ENCODE peak calls at places on chromosomes 12 and 14, in six cellular contexts. K, R, P, B, J and N are unnamed samples.

GRCh38 chr12:111975161-111975931 is 37.6 kb downstream of the TMEM116 start:
- DNase-seq in K (no peak), P (no peak), B (no peak), J (no peak), R (peak; percentile 11), N (peak; percentile 6)

GRCh38 chr14:31096255-31096654 is 70.1 kb upstream of the STRN3 start:
- DNase-seq in R (no peak), K (no peak), J (no peak), B (no peak), P (no peak), N (no peak)

GRCh38 chr12:43578782-43579181 is 26.8 kb upstream of the ADAMTS20 start:
- DNase-seq in P (no peak), K (no peak), B (no peak), R (no peak), J (no peak), N (no peak)

GRCh38 chr12:92136021-92136735 is 9.5 kb downstream of the BTG1 start:
- DNase-seq in J (no peak), P (no peak), K (no peak), R (no peak), B (no peak), N (no peak)

GRCh38 chr12:49334226-49334625 is 2.8 kb downstream of the C1QL4 start:
- DNase-seq in R (no peak), K (no peak), B (no peak), P (no peak), J (no peak), N (no peak)

GRCh38 chr12:20463920-20464524 is 95.7 kb downstream of the PDE3A start:
- DNase-seq in P (no peak), J (no peak), B (no peak), R (no peak), K (no peak), N (peak; percentile 13)

GRCh38 chr14:56474419-56475022 is 105.1 kb upstream of the TMEM260 start:
- DNase-seq in R (peak; percentile 9), P (no peak), K (peak; percentile 23), J (peak; percentile 42), B (no peak), N (peak; percentile 16)

GRCh38 chr12:125533434-125534029 is 468.3 kb downstream of the AACS start:
- DNase-seq in K (no peak), J (peak; percentile 58), P (peak; percentile 50), B (no peak), R (peak; percentile 72), N (peak; percentile 11)

GRCh38 chr12:102757874-102758244 is 159.2 kb downstream of the PAH start:
- DNase-seq in J (no peak), B (no peak), P (no peak), R (no peak), K (no peak), N (no peak)

GRCh38 chr14:95498622-95499353 is 17.7 kb downstream of the SYNE3 start:
- DNase-seq in R (no peak), P (no peak), J (no peak), K (no peak), B (no peak), N (no peak)

GRCh38 chr12:92597997-92598396 is 104.8 kb upstream of the PLEKHG7 start:
- DNase-seq in J (no peak), B (no peak), P (no peak), R (no peak), K (no peak), N (no peak)

GRCh38 chr14:91714805-91715204 is 17.1 kb downstream of the CATSPERB start:
- DNase-seq in B (no peak), P (no peak), K (no peak), R (no peak), J (no peak), N (no peak)

GRCh38 chr12:58580095-58580494 is 340.2 kb downstream of the LRIG3 start:
- DNase-seq in P (no peak), J (no peak), K (no peak), R (no peak), B (no peak), N (no peak)

GRCh38 chr12:58576965-58577364 is 343.3 kb downstream of the LRIG3 start:
- DNase-seq in J (no peak), R (no peak), B (no peak), P (no peak), K (no peak), N (no peak)

GRCh38 chr12:58575281-58575680 is 345.0 kb downstream of the LRIG3 start:
- DNase-seq in R (no peak), J (no peak), P (no peak), K (no peak), B (no peak), N (no peak)

GRCh38 chr12:58576071-58576470 is 344.2 kb downstream of the LRIG3 start:
- DNase-seq in B (no peak), R (no peak), J (no peak), K (no peak), P (no peak), N (no peak)
- H3K9ac ChIP-seq in B (no peak overlapping the region), R (no peak overlapping the region), J (no peak overlapping the region), K (no peak overlapping the region), P (no peak overlapping the region), N (no peak overlapping the region)

DNA sequence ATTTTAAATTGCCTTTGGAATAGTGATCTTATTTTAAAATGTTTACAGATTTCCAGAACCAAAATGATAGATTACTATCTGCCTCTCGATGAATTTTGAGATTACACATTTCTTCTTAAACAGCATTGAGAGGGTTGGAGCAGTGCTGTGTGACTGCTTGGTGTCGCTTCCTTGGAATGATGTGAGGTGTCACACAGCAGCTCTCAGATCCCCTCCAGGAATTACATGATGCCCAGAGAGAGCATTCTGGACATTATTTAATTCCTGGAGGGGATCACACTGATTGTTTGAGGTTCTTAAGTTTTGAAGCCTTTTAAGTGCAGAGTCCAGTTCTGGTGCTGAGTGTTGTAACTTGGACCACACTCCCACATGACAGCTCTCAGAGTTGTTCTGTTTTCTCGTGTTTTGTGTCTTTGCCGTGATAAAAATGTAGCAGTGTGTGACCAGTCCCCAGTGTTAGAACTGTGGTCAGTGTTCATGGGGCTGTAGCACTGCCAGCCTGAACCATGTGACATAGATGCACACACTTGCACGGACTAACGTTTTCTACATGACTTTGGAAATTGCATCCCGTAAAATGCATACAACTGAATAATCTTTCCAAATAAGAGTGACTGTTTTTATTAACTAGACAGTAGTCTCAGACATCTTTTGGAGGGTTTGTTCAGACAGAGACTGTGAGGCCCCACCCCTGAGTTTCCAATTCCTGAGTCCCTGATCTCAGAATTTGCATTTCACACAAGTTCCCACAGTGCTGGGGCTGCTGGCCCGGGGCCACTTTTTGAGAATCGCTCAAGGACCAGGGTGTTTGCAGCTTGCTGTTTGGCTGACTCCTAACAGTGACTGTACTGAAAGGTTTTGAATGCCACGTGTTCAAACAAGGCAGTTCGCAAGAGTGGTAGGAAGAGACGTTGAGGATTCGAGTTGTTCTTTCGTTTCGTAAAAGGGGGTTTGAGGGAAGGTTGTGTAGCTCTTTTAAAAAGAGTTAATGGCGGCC is 26.0 kb downstream of the XRCC3 start:
- DNase-seq in K (no peak), J (no peak), P (no peak), R (no peak), B (peak; percentile 53), N (no peak)
- TF ChIP-seq ZNF274 in K (no peak), J (no peak), P (no peak), R (no peak), B (no peak), N (no peak)

GRCh38 chr12:77861317-77861716 is 30.6 kb downstream of the NAV3 start:
- DNase-seq in B (no peak), K (no peak), P (no peak), R (no peak), J (no peak), N (no peak)

DNA sequence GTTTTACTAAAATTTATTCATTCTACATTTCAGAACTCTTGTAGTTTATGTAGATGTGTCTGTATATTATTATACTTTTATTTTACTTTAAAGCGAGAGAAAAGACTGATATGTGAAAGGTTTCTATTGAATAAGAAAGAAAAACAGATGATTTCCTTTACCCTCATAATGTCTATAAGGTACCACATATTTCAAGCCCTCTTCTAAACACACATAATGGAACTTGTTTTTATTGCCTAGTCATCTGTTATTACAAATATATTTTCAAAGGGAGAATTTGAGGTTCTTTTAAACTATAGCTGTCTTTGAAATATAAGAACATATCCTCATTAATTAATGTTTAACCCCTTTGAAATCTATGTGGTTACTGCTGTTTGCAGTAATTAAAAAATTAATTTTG is 34.5 kb downstream of the NAV3 start:
- DNase-seq in J (no peak), P (no peak), R (no peak), K (no peak), B (no peak), N (no peak)
- H3K9ac ChIP-seq in J (no peak overlapping the region), P (no peak overlapping the region), R (no peak overlapping the region), K (no peak overlapping the region), B (no peak overlapping the region), N (no peak overlapping the region)

GRCh38 chr14:93133476-93133875 is 17.8 kb upstream of the ITPK1 start:
- DNase-seq in J (no peak), K (no peak), P (no peak), R (no peak), B (no peak), N (no peak)

GRCh38 chr14:93136009-93136408 is 20.3 kb upstream of the ITPK1 start:
- DNase-seq in J (no peak), P (no peak), B (no peak), K (no peak), R (no peak), N (no peak)

GRCh38 chr14:93135399-93135798 is 19.7 kb upstream of the ITPK1 start:
- DNase-seq in P (no peak), B (no peak), K (no peak), J (no peak), R (no peak), N (no peak)

GRCh38 chr14:93142854-93143652 is 27.3 kb upstream of the ITPK1 start:
- DNase-seq in B (no peak), J (no peak), K (no peak), R (no peak), P (no peak), N (peak; percentile 40)

DNA sequence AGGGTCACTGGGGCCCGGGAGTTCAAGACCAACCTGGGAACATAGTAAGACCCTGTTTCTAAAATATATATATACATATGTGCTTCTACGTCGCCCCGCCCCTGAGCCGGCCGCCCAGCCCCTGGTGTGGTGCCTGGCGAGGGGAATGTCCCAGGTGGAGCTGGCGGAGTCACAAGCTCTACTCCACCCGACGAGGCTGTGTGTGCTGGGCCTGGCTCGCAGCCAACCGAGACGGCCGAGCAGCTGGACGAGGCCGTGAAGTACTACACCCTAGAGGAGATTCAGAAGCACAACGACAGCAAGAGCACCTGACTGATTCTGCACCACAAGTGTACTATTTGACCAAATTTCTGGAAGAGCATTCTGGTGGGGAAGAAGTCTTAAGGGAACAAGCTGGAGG is 22.1 kb upstream of the ITPK1 start:
- DNase-seq in J (no peak), B (no peak), P (no peak), K (no peak), R (peak; percentile 46), N (peak; percentile 56)
- TF ChIP-seq ZNF274 in J (no peak), B (no peak), P (no peak), K (no peak), R (no peak), N (no peak)

DNA sequence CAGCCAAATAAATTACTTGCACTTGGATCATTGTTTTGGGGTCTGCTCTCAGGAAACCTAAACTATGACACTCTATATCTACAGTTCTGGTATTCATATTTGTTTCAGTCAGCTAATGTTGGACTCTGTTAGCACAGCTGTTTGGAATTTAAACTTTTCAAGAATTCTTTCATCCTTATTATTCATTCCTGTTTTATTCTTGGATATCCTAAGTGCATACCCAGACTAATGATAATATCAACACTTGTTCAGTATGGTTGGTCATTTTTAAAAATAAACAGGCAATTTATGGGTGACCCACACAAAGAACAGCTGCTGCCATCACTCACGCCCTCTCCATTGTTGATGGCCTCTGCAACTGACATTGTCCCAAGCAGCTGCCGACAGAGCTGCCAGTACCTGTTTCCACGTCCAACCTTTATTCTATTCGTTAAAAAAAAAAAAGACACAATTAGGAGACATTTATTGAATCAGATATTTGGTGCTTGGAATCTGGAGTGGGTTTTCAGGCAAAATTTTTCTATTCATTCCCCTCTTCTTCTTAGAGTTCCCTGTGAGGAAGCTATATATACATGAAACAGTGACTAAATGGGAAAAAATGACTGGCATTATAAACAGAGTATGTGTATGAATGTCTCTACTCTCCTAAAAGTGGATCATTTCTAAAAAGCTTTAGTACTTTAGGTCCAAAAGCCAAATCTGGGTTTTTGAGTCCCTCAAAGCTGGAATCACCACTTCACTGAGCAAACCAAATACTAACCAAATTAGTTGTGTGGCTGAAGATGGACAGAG is 252.0 kb upstream of the NAV3 start:
- DNase-seq in P (no peak), B (no peak), R (no peak), K (no peak), J (no peak), N (no peak)
- H3K9ac ChIP-seq in P (no peak overlapping the region), B (no peak overlapping the region), R (no peak overlapping the region), K (no peak overlapping the region), J (no peak overlapping the region), N (no peak overlapping the region)